ENCODE peak calls at places on chromosomes 6 and 20, in eight cellular contexts. One of them, this sample, is unnamed.

GRCh38 chr6:154139894-154140293 is 100.9 kb downstream of the OPRM1 start:
- DNase-seq in fibroblast of gingiva: no peak
- DNase-seq in hypothalamus: no peak
- DNase-seq in left cardiac atrium: no peak
- DNase-seq in D341Med: no peak
- DNase-seq in NCI-H1092: no peak
- DNase-seq in mucosa of gallbladder: no peak
- DNase-seq in RCC 7860: no peak
- DNase-seq in this sample: no peak

GRCh38 chr20:33731693-33732165 is at the start of gene ZNF341:
- DNase-seq in fibroblast of gingiva: no peak
- DNase-seq in RCC 7860: peak
- DNase-seq in hypothalamus: peak
- DNase-seq in left cardiac atrium: peak
- DNase-seq in NCI-H1092: peak
- DNase-seq in D341Med: peak
- DNase-seq in mucosa of gallbladder: peak
- DNase-seq in this sample: peak

GRCh38 chr6:157726892-157727628 is 96.0 kb upstream of the SNX9 start:
- DNase-seq in fibroblast of gingiva: peak
- DNase-seq in NCI-H1092: no peak
- DNase-seq in mucosa of gallbladder: no peak
- DNase-seq in D341Med: no peak
- DNase-seq in RCC 7860: no peak
- DNase-seq in hypothalamus: no peak
- DNase-seq in left cardiac atrium: peak
- DNase-seq in this sample: no peak

GRCh38 chr6:111759836-111760785 is 113.1 kb downstream of the FYN start:
- DNase-seq in NCI-H1092: no peak
- DNase-seq in left cardiac atrium: no peak
- DNase-seq in fibroblast of gingiva: peak
- DNase-seq in RCC 7860: no peak
- DNase-seq in D341Med: no peak
- DNase-seq in hypothalamus: no peak
- DNase-seq in mucosa of gallbladder: peak
- DNase-seq in this sample: peak

GRCh38 chr6:18265099-18265372 is 706 bp upstream of the DEK start:
- DNase-seq in D341Med: no peak
- DNase-seq in fibroblast of gingiva: no peak
- DNase-seq in RCC 7860: no peak
- DNase-seq in hypothalamus: no peak
- DNase-seq in mucosa of gallbladder: no peak
- DNase-seq in NCI-H1092: no peak
- DNase-seq in left cardiac atrium: no peak
- DNase-seq in this sample: no peak

GRCh38 chr20:41432620-41433602 is 66.3 kb upstream of the EMILIN3 start:
- DNase-seq in D341Med: no peak
- DNase-seq in hypothalamus: no peak
- DNase-seq in NCI-H1092: no peak
- DNase-seq in mucosa of gallbladder: no peak
- DNase-seq in RCC 7860: no peak
- DNase-seq in fibroblast of gingiva: no peak
- DNase-seq in left cardiac atrium: no peak
- DNase-seq in this sample: no peak

GRCh38 chr6:33172307-33173227 is 19.7 kb downstream of the COL11A2 start:
- DNase-seq in NCI-H1092: no peak
- DNase-seq in RCC 7860: no peak
- DNase-seq in left cardiac atrium: no peak
- DNase-seq in D341Med: peak
- DNase-seq in hypothalamus: no peak
- DNase-seq in mucosa of gallbladder: no peak
- DNase-seq in fibroblast of gingiva: no peak
- DNase-seq in this sample: no peak

GRCh38 chr6:139250296-139251274 is 41.2 kb downstream of the TXLNB start:
- DNase-seq in RCC 7860: no peak
- DNase-seq in D341Med: peak
- DNase-seq in left cardiac atrium: peak
- DNase-seq in mucosa of gallbladder: peak
- DNase-seq in hypothalamus: no peak
- DNase-seq in fibroblast of gingiva: peak
- DNase-seq in NCI-H1092: no peak
- DNase-seq in this sample: peak

GRCh38 chr20:64047046-64047389 is 2.4 kb downstream of the SOX18 start:
- DNase-seq in NCI-H1092: no peak
- DNase-seq in mucosa of gallbladder: no peak
- DNase-seq in fibroblast of gingiva: no peak
- DNase-seq in left cardiac atrium: no peak
- DNase-seq in hypothalamus: no peak
- DNase-seq in D341Med: no peak
- DNase-seq in RCC 7860: no peak
- DNase-seq in this sample: no peak

GRCh38 chr6:29517245-29517644 is 29.5 kb upstream of the MAS1L start:
- DNase-seq in fibroblast of gingiva: no peak
- DNase-seq in hypothalamus: no peak
- DNase-seq in NCI-H1092: no peak
- DNase-seq in mucosa of gallbladder: no peak
- DNase-seq in RCC 7860: no peak
- DNase-seq in left cardiac atrium: no peak
- DNase-seq in D341Med: no peak
- DNase-seq in this sample: no peak

GRCh38 chr20:58523916-58524315 is 8.7 kb upstream of the APCDD1L start:
- DNase-seq in mucosa of gallbladder: no peak
- DNase-seq in RCC 7860: peak
- DNase-seq in D341Med: no peak
- DNase-seq in NCI-H1092: no peak
- DNase-seq in hypothalamus: no peak
- DNase-seq in left cardiac atrium: no peak
- DNase-seq in fibroblast of gingiva: no peak
- DNase-seq in this sample: no peak

GRCh38 chr6:24847402-24847801 is 48.7 kb upstream of the ARMH2 start:
- DNase-seq in NCI-H1092: no peak
- DNase-seq in fibroblast of gingiva: no peak
- DNase-seq in mucosa of gallbladder: no peak
- DNase-seq in left cardiac atrium: no peak
- DNase-seq in D341Med: no peak
- DNase-seq in hypothalamus: no peak
- DNase-seq in RCC 7860: no peak
- DNase-seq in this sample: no peak

GRCh38 chr20:35146299-35146921 is 726 bp downstream of the EDEM2 start:
- DNase-seq in D341Med: peak
- DNase-seq in fibroblast of gingiva: no peak
- DNase-seq in RCC 7860: peak
- DNase-seq in hypothalamus: no peak
- DNase-seq in left cardiac atrium: peak
- DNase-seq in mucosa of gallbladder: no peak
- DNase-seq in NCI-H1092: no peak
- DNase-seq in this sample: no peak

GRCh38 chr6:124882580-124883393 is 79.5 kb upstream of the RNF217 start:
- DNase-seq in NCI-H1092: no peak
- DNase-seq in fibroblast of gingiva: peak
- DNase-seq in left cardiac atrium: no peak
- DNase-seq in hypothalamus: no peak
- DNase-seq in RCC 7860: no peak
- DNase-seq in mucosa of gallbladder: no peak
- DNase-seq in D341Med: no peak
- DNase-seq in this sample: no peak

GRCh38 chr20:33733654-33734576 is 2.1 kb downstream of the ZNF341 start:
- DNase-seq in hypothalamus: no peak
- DNase-seq in RCC 7860: no peak
- DNase-seq in fibroblast of gingiva: peak
- DNase-seq in mucosa of gallbladder: peak
- DNase-seq in NCI-H1092: no peak
- DNase-seq in left cardiac atrium: no peak
- DNase-seq in D341Med: no peak
- DNase-seq in this sample: no peak

GRCh38 chr20:58584881-58585752 is 66.0 kb upstream of the STX16 start:
- DNase-seq in fibroblast of gingiva: no peak
- DNase-seq in NCI-H1092: no peak
- DNase-seq in hypothalamus: no peak
- DNase-seq in mucosa of gallbladder: no peak
- DNase-seq in left cardiac atrium: no peak
- DNase-seq in D341Med: no peak
- DNase-seq in RCC 7860: no peak
- DNase-seq in this sample: no peak

GRCh38 chr6:151014404-151015150 is 149.1 kb downstream of the MTHFD1L start:
- DNase-seq in hypothalamus: peak
- DNase-seq in mucosa of gallbladder: peak
- DNase-seq in RCC 7860: peak
- DNase-seq in fibroblast of gingiva: peak
- DNase-seq in NCI-H1092: peak
- DNase-seq in D341Med: peak
- DNase-seq in left cardiac atrium: peak
- DNase-seq in this sample: peak

GRCh38 chr6:30611150-30611855 is 5.7 kb downstream of the PPP1R10 start:
- DNase-seq in fibroblast of gingiva: no peak
- DNase-seq in mucosa of gallbladder: no peak
- DNase-seq in left cardiac atrium: no peak
- DNase-seq in D341Med: no peak
- DNase-seq in RCC 7860: no peak
- DNase-seq in hypothalamus: no peak
- DNase-seq in NCI-H1092: no peak
- DNase-seq in this sample: no peak

GRCh38 chr6:153096031-153096430 is 35.1 kb downstream of the RGS17 start:
- DNase-seq in fibroblast of gingiva: no peak
- DNase-seq in NCI-H1092: no peak
- DNase-seq in left cardiac atrium: no peak
- DNase-seq in RCC 7860: no peak
- DNase-seq in mucosa of gallbladder: no peak
- DNase-seq in hypothalamus: no peak
- DNase-seq in D341Med: no peak
- DNase-seq in this sample: no peak

GRCh38 chr20:22796465-22797077 is 212.2 kb upstream of the FOXA2 start:
- DNase-seq in hypothalamus: no peak
- DNase-seq in D341Med: no peak
- DNase-seq in NCI-H1092: no peak
- DNase-seq in RCC 7860: peak
- DNase-seq in mucosa of gallbladder: no peak
- DNase-seq in fibroblast of gingiva: peak
- DNase-seq in left cardiac atrium: no peak
- DNase-seq in this sample: no peak

GRCh38 chr6:34491091-34491430 is 25.2 kb downstream of the PACSIN1 start:
- DNase-seq in mucosa of gallbladder: no peak
- DNase-seq in NCI-H1092: no peak
- DNase-seq in D341Med: peak
- DNase-seq in left cardiac atrium: no peak
- DNase-seq in fibroblast of gingiva: peak
- DNase-seq in hypothalamus: no peak
- DNase-seq in RCC 7860: no peak
- DNase-seq in this sample: no peak

GRCh38 chr6:44548319-44548718 is 160.8 kb downstream of the CDC5L start:
- DNase-seq in left cardiac atrium: no peak
- DNase-seq in mucosa of gallbladder: no peak
- DNase-seq in fibroblast of gingiva: no peak
- DNase-seq in NCI-H1092: no peak
- DNase-seq in RCC 7860: no peak
- DNase-seq in hypothalamus: no peak
- DNase-seq in D341Med: no peak
- DNase-seq in this sample: no peak

GRCh38 chr6:157542405-157542943 is 161.5 kb downstream of the ZDHHC14 start:
- DNase-seq in fibroblast of gingiva: no peak
- DNase-seq in mucosa of gallbladder: no peak
- DNase-seq in D341Med: no peak
- DNase-seq in NCI-H1092: no peak
- DNase-seq in RCC 7860: no peak
- DNase-seq in left cardiac atrium: no peak
- DNase-seq in hypothalamus: no peak
- DNase-seq in this sample: no peak

GRCh38 chr6:45543298-45544235 is 165.8 kb upstream of the SUPT3H start:
- DNase-seq in mucosa of gallbladder: no peak
- DNase-seq in NCI-H1092: no peak
- DNase-seq in D341Med: no peak
- DNase-seq in hypothalamus: no peak
- DNase-seq in left cardiac atrium: no peak
- DNase-seq in fibroblast of gingiva: peak
- DNase-seq in RCC 7860: peak
- DNase-seq in this sample: no peak

GRCh38 chr6:42294759-42295158 is 77.1 kb upstream of the MRPS10 start:
- DNase-seq in left cardiac atrium: no peak
- DNase-seq in mucosa of gallbladder: peak
- DNase-seq in hypothalamus: no peak
- DNase-seq in fibroblast of gingiva: no peak
- DNase-seq in D341Med: no peak
- DNase-seq in NCI-H1092: no peak
- DNase-seq in RCC 7860: peak
- DNase-seq in this sample: no peak

GRCh38 chr6:43013020-43013842 is 515 bp downstream of the MEA1 start:
- DNase-seq in left cardiac atrium: no peak
- DNase-seq in RCC 7860: no peak
- DNase-seq in fibroblast of gingiva: peak
- DNase-seq in mucosa of gallbladder: no peak
- DNase-seq in D341Med: no peak
- DNase-seq in hypothalamus: no peak
- DNase-seq in NCI-H1092: no peak
- DNase-seq in this sample: peak

GRCh38 chr6:135251416-135251815 is 70.3 kb downstream of the MYB start:
- DNase-seq in fibroblast of gingiva: no peak
- DNase-seq in left cardiac atrium: no peak
- DNase-seq in D341Med: no peak
- DNase-seq in hypothalamus: no peak
- DNase-seq in mucosa of gallbladder: no peak
- DNase-seq in NCI-H1092: peak
- DNase-seq in RCC 7860: no peak
- DNase-seq in this sample: no peak

GRCh38 chr20:64238115-64238825 is 17.3 kb upstream of the PCMTD2 start:
- DNase-seq in RCC 7860: no peak
- DNase-seq in hypothalamus: no peak
- DNase-seq in D341Med: no peak
- DNase-seq in mucosa of gallbladder: no peak
- DNase-seq in left cardiac atrium: no peak
- DNase-seq in fibroblast of gingiva: no peak
- DNase-seq in NCI-H1092: no peak
- DNase-seq in this sample: no peak

GRCh38 chr20:721876-722275 is 46.3 kb upstream of the SCRT2 start:
- DNase-seq in NCI-H1092: no peak
- DNase-seq in RCC 7860: no peak
- DNase-seq in left cardiac atrium: no peak
- DNase-seq in fibroblast of gingiva: no peak
- DNase-seq in mucosa of gallbladder: no peak
- DNase-seq in D341Med: no peak
- DNase-seq in hypothalamus: no peak
- DNase-seq in this sample: no peak

GRCh38 chr6:130622142-130622541 is 205.1 kb upstream of the SMLR1 start:
- DNase-seq in hypothalamus: no peak
- DNase-seq in mucosa of gallbladder: no peak
- DNase-seq in fibroblast of gingiva: no peak
- DNase-seq in RCC 7860: no peak
- DNase-seq in left cardiac atrium: no peak
- DNase-seq in D341Med: no peak
- DNase-seq in NCI-H1092: no peak
- DNase-seq in this sample: no peak

GRCh38 chr6:125236536-125237327 is 65.0 kb downstream of the HDDC2 start:
- DNase-seq in RCC 7860: no peak
- DNase-seq in fibroblast of gingiva: peak
- DNase-seq in mucosa of gallbladder: no peak
- DNase-seq in D341Med: no peak
- DNase-seq in NCI-H1092: no peak
- DNase-seq in hypothalamus: no peak
- DNase-seq in left cardiac atrium: no peak
- DNase-seq in this sample: no peak

This sample was measured in head of caudate nucleus.